ENCODE peak calls at places on chromosomes 5 and 9, in six cellular contexts. M is AG09309, I is ovary, F is tibial nerve, T is right atrium auricular region, E is HCT116. J is an unnamed sample.

GRCh38 chr9:89038354-89039091 is 47.3 kb downstream of the S1PR3 start:
- DNase-seq in M (peak; percentile 87), I (no peak), F (no peak), T (peak; percentile 77), E (no peak), J (no peak)

GRCh38 chr5:97914483-97914882 is 731.4 kb upstream of the RIOK2 start:
- DNase-seq in M (no peak), I (no peak), F (no peak), T (no peak), E (no peak), J (no peak)

GRCh38 chr5:73693573-73694061 is 67.6 kb downstream of the ARHGEF28 start:
- DNase-seq in M (no peak), I (peak; percentile 86), F (no peak), T (no peak), E (no peak), J (no peak)

GRCh38 chr9:122087406-122088200 is 5.5 kb downstream of the TTLL11 start:
- DNase-seq in M (peak; percentile 44), I (no peak), F (no peak), T (peak; percentile 30), E (no peak), J (no peak)

GRCh38 chr5:88833371-88834107 is 49.4 kb downstream of the MEF2C start:
- DNase-seq in M (peak; percentile 16), I (peak; percentile 47), F (no peak), T (peak; percentile 81), E (no peak), J (no peak)

GRCh38 chr9:123978981-123979380 is 32.6 kb upstream of the LHX2 start:
- DNase-seq in M (no peak), I (no peak), F (no peak), T (no peak), E (no peak), J (no peak)

GRCh38 chr5:766666-767431 is 17.7 kb downstream of the ZDHHC11B start:
- DNase-seq in M (no peak), I (no peak), F (no peak), T (no peak), E (no peak), J (peak; percentile 38)

GRCh38 chr5:62477801-62478200 is 65.2 kb downstream of the IPO11 start:
- DNase-seq in M (no peak), I (no peak), F (no peak), T (no peak), E (no peak), J (no peak)

GRCh38 chr5:172678902-172679301 is 37.8 kb downstream of the NEURL1B start:
- DNase-seq in M (no peak), I (no peak), F (no peak), T (peak; percentile 74), E (no peak), J (peak; percentile 50)

GRCh38 chr5:59174248-59174844 is 591.5 kb downstream of the RAB3C start:
- DNase-seq in M (peak; percentile 53), I (no peak), F (no peak), T (no peak), E (peak; percentile 47), J (no peak)

GRCh38 chr5:149773245-149774095 is 43.4 kb downstream of the PPARGC1B start:
- DNase-seq in M (no peak), I (no peak), F (no peak), T (no peak), E (no peak), J (no peak)

GRCh38 chr9:104775574-104775936 is 11.6 kb downstream of the NIPSNAP3B start:
- DNase-seq in M (no peak), I (no peak), F (no peak), T (no peak), E (no peak), J (no peak)

GRCh38 chr9:83955985-83956287 is 24.1 kb downstream of the HNRNPK start:
- DNase-seq in M (no peak), I (no peak), F (no peak), T (no peak), E (no peak), J (no peak)

GRCh38 chr9:95171001-95171400 is 146.5 kb downstream of the FANCC start:
- DNase-seq in M (no peak), I (no peak), F (no peak), T (no peak), E (no peak), J (no peak)

GRCh38 chr5:87899109-87900100 is 369.2 kb downstream of the TMEM161B start:
- DNase-seq in M (no peak), I (no peak), F (peak; percentile 57), T (no peak), E (no peak), J (no peak)

GRCh38 chr9:136578915-136579637 is 33.2 kb upstream of the NOTCH1 start:
- DNase-seq in M (no peak), I (no peak), F (no peak), T (no peak), E (peak; percentile 50), J (no peak)

GRCh38 chr9:87792831-87793288 is 66.9 kb downstream of the CTSL start:
- DNase-seq in M (peak; percentile 76), I (no peak), F (peak; percentile 26), T (peak; percentile 80), E (peak; percentile 63), J (no peak)
- TF ChIP-seq CTCF in M (peak; percentile 53), I (no peak), F (peak; percentile 23), T (no peak), E (peak; percentile 33), J (no peak)

GRCh38 chr5:153629027-153629426 is 138.6 kb downstream of the GRIA1 start:
- DNase-seq in M (peak; percentile 79), I (peak; percentile 29), F (no peak), T (no peak), E (peak; percentile 26), J (no peak)
- TF ChIP-seq CTCF in M (peak; percentile 70), I (no peak), F (no peak), T (no peak), E (peak; percentile 7), J (no peak)

GRCh38 chr9:21081451-21081850 is 3.7 kb upstream of the IFNB1 start:
- DNase-seq in M (no peak), I (no peak), F (no peak), T (no peak), E (no peak), J (no peak)

GRCh38 chr9:21080793-21081192 is 3.1 kb upstream of the IFNB1 start:
- DNase-seq in M (no peak), I (no peak), F (no peak), T (no peak), E (no peak), J (no peak)

GRCh38 chr9:21075484-21075883 is 2.3 kb downstream of the IFNB1 start:
- DNase-seq in M (no peak), I (no peak), F (no peak), T (no peak), E (no peak), J (no peak)

GRCh38 chr9:21077842-21078241 is at the start of gene IFNB1:
- DNase-seq in M (no peak), I (no peak), F (no peak), T (no peak), E (no peak), J (no peak)

GRCh38 chr9:21078702-21079101 is 960 bp upstream of the IFNB1 start:
- DNase-seq in M (no peak), I (no peak), F (no peak), T (no peak), E (no peak), J (no peak)
- TF ChIP-seq CTCF in M (no peak), I (no peak), F (no peak), T (no peak), E (peak; percentile 37), J (no peak)

DNA sequence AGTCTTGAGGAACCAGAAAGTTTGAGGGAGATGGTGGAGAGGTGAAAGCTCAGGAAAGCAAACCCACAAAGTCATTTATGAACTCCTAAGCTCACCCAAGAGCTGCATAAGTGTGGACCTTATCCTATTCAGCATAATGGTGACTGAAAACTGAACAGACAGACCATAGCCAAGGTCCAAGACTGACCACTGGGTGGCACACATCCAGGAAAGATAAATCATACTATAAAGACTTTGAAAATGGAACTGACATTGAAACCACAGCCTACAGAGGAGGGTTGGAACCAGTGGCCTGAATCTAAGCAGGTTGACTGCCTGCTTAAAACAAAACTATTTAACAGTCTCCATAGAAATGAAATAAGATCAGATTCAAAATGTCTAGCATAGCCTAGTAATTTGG is 121.1 kb upstream of the RGS7BP start:
- DNase-seq in M (no peak), I (no peak), F (no peak), T (no peak), E (peak; percentile 2), J (no peak)
- TF ChIP-seq CTCF in M (no peak), I (no peak), F (no peak), T (no peak), E (peak; percentile 35), J (no peak)

GRCh38 chr9:6134661-6135177 is 80.9 kb upstream of the IL33 start:
- DNase-seq in M (no peak), I (no peak), F (no peak), T (no peak), E (no peak), J (no peak)
- TF ChIP-seq CTCF in M (no peak), I (no peak), F (no peak), T (no peak), E (no peak), J (no peak)

GRCh38 chr5:10700516-10700915 is 60.5 kb downstream of the DAP start:
- DNase-seq in M (no peak), I (no peak), F (no peak), T (no peak), E (no peak), J (no peak)
- TF ChIP-seq CTCF in M (no peak), I (no peak), F (no peak), T (no peak), E (no peak), J (no peak)

GRCh38 chr9:37027582-37028424 is 6.3 kb downstream of the PAX5 start:
- DNase-seq in M (peak; percentile 13), I (peak; percentile 80), F (peak; percentile 30), T (no peak), E (peak; percentile 92), J (peak; percentile 93)

GRCh38 chr9:37028425-37029031 is 5.5 kb downstream of the PAX5 start:
- DNase-seq in M (no peak), I (no peak), F (no peak), T (no peak), E (no peak), J (no peak)

GRCh38 chr9:37029776-37030590 is 4.1 kb downstream of the PAX5 start:
- DNase-seq in M (no peak), I (no peak), F (no peak), T (no peak), E (no peak), J (no peak)

GRCh38 chr9:37030591-37030939 is 3.5 kb downstream of the PAX5 start:
- DNase-seq in M (no peak), I (no peak), F (no peak), T (no peak), E (no peak), J (no peak)

DNA sequence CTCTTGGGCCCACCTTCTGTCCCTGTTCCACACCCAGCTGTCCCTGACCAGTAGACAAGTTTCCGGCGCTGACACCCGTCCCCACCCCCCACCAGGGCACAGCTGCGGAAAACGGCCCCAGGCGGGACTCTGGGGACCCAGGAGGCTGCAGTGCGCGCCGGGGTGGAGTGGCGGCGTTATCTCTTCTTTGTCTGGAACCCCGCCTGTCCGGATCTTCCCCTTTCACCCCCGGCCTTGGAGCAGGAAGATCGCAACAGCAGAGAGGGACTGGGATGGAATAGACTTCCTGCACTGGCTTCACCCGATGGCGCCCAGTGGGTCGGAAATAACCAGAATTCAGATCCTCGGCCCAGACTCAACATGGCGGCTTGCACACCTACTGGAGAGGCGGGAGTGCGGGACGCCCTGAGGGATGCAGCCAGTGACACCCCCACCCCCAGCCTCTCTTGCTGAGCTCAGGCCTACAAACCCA is 4.7 kb downstream of the PAX5 start:
- DNase-seq in M (no peak), I (no peak), F (no peak), T (no peak), E (no peak), J (no peak)
- TF ChIP-seq CTCF in M (no peak), I (no peak), F (no peak), T (no peak), E (no peak), J (no peak)

GRCh38 chr5:53201746-53202145 is 92.2 kb upstream of the MOCS2 start:
- DNase-seq in M (no peak), I (no peak), F (no peak), T (no peak), E (no peak), J (no peak)
- TF ChIP-seq CTCF in M (no peak), I (no peak), F (no peak), T (peak; percentile 15), E (peak; percentile 68), J (no peak)

J was measured in mesothelial cell of epicardium.